ENCODE peak calls at places on chromosomes 2 and 18, in seven cellular contexts. One of them, this sample, is unnamed.

GRCh38 chr2:203951366-203951902 is 14.9 kb downstream of the ICOS start:
- DNase-seq in HepG2: no peak
- DNase-seq in GM12878: peak; percentile 23
- DNase-seq in HCT116: no peak
- DNase-seq in K562: no peak
- DNase-seq in H1: no peak
- DNase-seq in SK-N-SH: no peak
- DNase-seq in this sample: no peak

GRCh38 chr2:235911633-235912032 is 256.6 kb downstream of the GBX2 start:
- DNase-seq in HepG2: no peak
- DNase-seq in GM12878: no peak
- DNase-seq in HCT116: no peak
- DNase-seq in K562: no peak
- DNase-seq in H1: no peak
- DNase-seq in SK-N-SH: no peak
- DNase-seq in this sample: no peak

GRCh38 chr2:229344151-229344551 is 73.1 kb upstream of the PID1 start:
- DNase-seq in HepG2: no peak
- DNase-seq in GM12878: no peak
- DNase-seq in HCT116: no peak
- DNase-seq in K562: no peak
- DNase-seq in H1: no peak
- DNase-seq in SK-N-SH: no peak
- DNase-seq in this sample: no peak

GRCh38 chr18:45526120-45526841 is 89.0 kb upstream of the SLC14A2 start:
- DNase-seq in HepG2: no peak
- DNase-seq in GM12878: no peak
- DNase-seq in HCT116: no peak
- DNase-seq in K562: no peak
- DNase-seq in H1: no peak
- DNase-seq in SK-N-SH: peak; percentile 19
- DNase-seq in this sample: no peak

GRCh38 chr18:55647331-55647730 is 59.3 kb upstream of the TCF4 start:
- DNase-seq in HepG2: no peak
- DNase-seq in GM12878: no peak
- DNase-seq in HCT116: no peak
- DNase-seq in K562: no peak
- DNase-seq in H1: no peak
- DNase-seq in SK-N-SH: no peak
- DNase-seq in this sample: no peak

GRCh38 chr2:216799873-216800421 is 59.9 kb downstream of the TNP1 start:
- DNase-seq in HepG2: no peak
- DNase-seq in GM12878: no peak
- DNase-seq in HCT116: no peak
- DNase-seq in K562: peak; percentile 27
- DNase-seq in H1: no peak
- DNase-seq in SK-N-SH: no peak
- DNase-seq in this sample: no peak

GRCh38 chr2:197312186-197312585 is 1.6 kb upstream of the ANKRD44 start:
- DNase-seq in HepG2: no peak
- DNase-seq in GM12878: no peak
- DNase-seq in HCT116: no peak
- DNase-seq in K562: no peak
- DNase-seq in H1: no peak
- DNase-seq in SK-N-SH: no peak
- DNase-seq in this sample: no peak

GRCh38 chr2:166361351-166362153 is 14.2 kb downstream of the SCN9A start:
- DNase-seq in HepG2: peak; percentile 79
- DNase-seq in GM12878: no peak
- DNase-seq in HCT116: peak; percentile 26
- DNase-seq in K562: no peak
- DNase-seq in H1: no peak
- DNase-seq in SK-N-SH: peak; percentile 22
- DNase-seq in this sample: peak; percentile 46

GRCh38 chr2:216878072-216878471 is 18.2 kb upstream of the TNP1 start:
- DNase-seq in HepG2: no peak
- DNase-seq in GM12878: no peak
- DNase-seq in HCT116: no peak
- DNase-seq in K562: no peak
- DNase-seq in H1: no peak
- DNase-seq in SK-N-SH: no peak
- DNase-seq in this sample: no peak

GRCh38 chr2:221567809-221568208 is 4.3 kb downstream of the EPHA4 start:
- DNase-seq in HepG2: no peak
- DNase-seq in GM12878: no peak
- DNase-seq in HCT116: no peak
- DNase-seq in K562: no peak
- DNase-seq in H1: no peak
- DNase-seq in SK-N-SH: no peak
- DNase-seq in this sample: no peak

GRCh38 chr2:75202359-75202758 is 3.0 kb upstream of the TACR1 start:
- DNase-seq in HepG2: no peak
- DNase-seq in GM12878: no peak
- DNase-seq in HCT116: no peak
- DNase-seq in K562: no peak
- DNase-seq in H1: no peak
- DNase-seq in SK-N-SH: no peak
- DNase-seq in this sample: peak; percentile 11

GRCh38 chr2:136173126-136173525 is 55.2 kb upstream of the CXCR4 start:
- DNase-seq in HepG2: no peak
- DNase-seq in GM12878: no peak
- DNase-seq in HCT116: no peak
- DNase-seq in K562: no peak
- DNase-seq in H1: no peak
- DNase-seq in SK-N-SH: no peak
- DNase-seq in this sample: no peak

GRCh38 chr2:11945139-11946126 is 199.0 kb downstream of the LPIN1 start:
- DNase-seq in HepG2: no peak
- DNase-seq in GM12878: peak; percentile 50
- DNase-seq in HCT116: no peak
- DNase-seq in K562: no peak
- DNase-seq in H1: no peak
- DNase-seq in SK-N-SH: no peak
- DNase-seq in this sample: no peak
- TF ChIP-seq JUND in HepG2: no peak
- TF ChIP-seq JUND in GM12878: no peak
- TF ChIP-seq JUND in HCT116: no peak
- TF ChIP-seq JUND in K562: peak; percentile 66
- TF ChIP-seq JUND in H1: no peak
- TF ChIP-seq JUND in SK-N-SH: no peak
- TF ChIP-seq JUND in this sample: no peak

GRCh38 chr2:3433339-3433699 is 53.8 kb downstream of the TRAPPC12 start:
- DNase-seq in HepG2: no peak
- DNase-seq in GM12878: no peak
- DNase-seq in HCT116: no peak
- DNase-seq in K562: no peak
- DNase-seq in H1: no peak
- DNase-seq in SK-N-SH: no peak
- DNase-seq in this sample: no peak
- TF ChIP-seq JUND in HepG2: no peak
- TF ChIP-seq JUND in GM12878: no peak
- TF ChIP-seq JUND in HCT116: no peak
- TF ChIP-seq JUND in K562: no peak
- TF ChIP-seq JUND in H1: no peak
- TF ChIP-seq JUND in SK-N-SH: no peak
- TF ChIP-seq JUND in this sample: no peak

GRCh38 chr2:19733951-19734425 is 167.8 kb downstream of the TTC32 start:
- DNase-seq in HepG2: no peak
- DNase-seq in GM12878: no peak
- DNase-seq in HCT116: no peak
- DNase-seq in K562: no peak
- DNase-seq in H1: no peak
- DNase-seq in SK-N-SH: no peak
- DNase-seq in this sample: no peak
- TF ChIP-seq JUND in HepG2: no peak
- TF ChIP-seq JUND in GM12878: no peak
- TF ChIP-seq JUND in HCT116: no peak
- TF ChIP-seq JUND in K562: no peak
- TF ChIP-seq JUND in H1: no peak
- TF ChIP-seq JUND in SK-N-SH: no peak
- TF ChIP-seq JUND in this sample: no peak

GRCh38 chr2:108917526-108917925 is 71.5 kb downstream of the EDAR start:
- DNase-seq in HepG2: no peak
- DNase-seq in GM12878: no peak
- DNase-seq in HCT116: no peak
- DNase-seq in K562: no peak
- DNase-seq in H1: no peak
- DNase-seq in SK-N-SH: peak; percentile 7
- DNase-seq in this sample: no peak

GRCh38 chr2:108919571-108920373 is 69.2 kb downstream of the EDAR start:
- DNase-seq in HepG2: no peak
- DNase-seq in GM12878: no peak
- DNase-seq in HCT116: no peak
- DNase-seq in K562: no peak
- DNase-seq in H1: no peak
- DNase-seq in SK-N-SH: no peak
- DNase-seq in this sample: no peak

GRCh38 chr2:108918941-108919341 is 70.1 kb downstream of the EDAR start:
- DNase-seq in HepG2: no peak
- DNase-seq in GM12878: no peak
- DNase-seq in HCT116: no peak
- DNase-seq in K562: no peak
- DNase-seq in H1: no peak
- DNase-seq in SK-N-SH: no peak
- DNase-seq in this sample: no peak

GRCh38 chr2:108917078-108917440 is 72.0 kb downstream of the EDAR start:
- DNase-seq in HepG2: peak; percentile 47
- DNase-seq in GM12878: no peak
- DNase-seq in HCT116: no peak
- DNase-seq in K562: no peak
- DNase-seq in H1: no peak
- DNase-seq in SK-N-SH: no peak
- DNase-seq in this sample: no peak

GRCh38 chr2:108918156-108918845 is 70.7 kb downstream of the EDAR start:
- DNase-seq in HepG2: no peak
- DNase-seq in GM12878: no peak
- DNase-seq in HCT116: no peak
- DNase-seq in K562: no peak
- DNase-seq in H1: no peak
- DNase-seq in SK-N-SH: no peak
- DNase-seq in this sample: no peak
- TF ChIP-seq JUND in HepG2: no peak
- TF ChIP-seq JUND in GM12878: no peak
- TF ChIP-seq JUND in HCT116: no peak
- TF ChIP-seq JUND in K562: no peak
- TF ChIP-seq JUND in H1: no peak
- TF ChIP-seq JUND in SK-N-SH: no peak
- TF ChIP-seq JUND in this sample: no peak

GRCh38 chr18:4734021-4734420 is 278.9 kb upstream of the DLGAP1 start:
- DNase-seq in HepG2: no peak
- DNase-seq in GM12878: no peak
- DNase-seq in HCT116: no peak
- DNase-seq in K562: no peak
- DNase-seq in H1: no peak
- DNase-seq in SK-N-SH: no peak
- DNase-seq in this sample: no peak

GRCh38 chr18:4734903-4735302 is 279.8 kb upstream of the DLGAP1 start:
- DNase-seq in HepG2: no peak
- DNase-seq in GM12878: no peak
- DNase-seq in HCT116: no peak
- DNase-seq in K562: no peak
- DNase-seq in H1: no peak
- DNase-seq in SK-N-SH: no peak
- DNase-seq in this sample: no peak
- TF ChIP-seq JUND in HepG2: no peak
- TF ChIP-seq JUND in GM12878: no peak
- TF ChIP-seq JUND in HCT116: no peak
- TF ChIP-seq JUND in K562: no peak
- TF ChIP-seq JUND in H1: no peak
- TF ChIP-seq JUND in SK-N-SH: no peak
- TF ChIP-seq JUND in this sample: no peak

This sample was measured in T47D.